ENCODE peak calls at places on chromosome 10, in five cellular contexts. One of them, this sample, is unnamed.

GRCh38 chr10:82267014-82267413 is 392.0 kb downstream of the NRG3 start:
- DNase-seq in right lobe of liver: no peak
- DNase-seq in NB4: no peak
- DNase-seq in HCT116: no peak
- DNase-seq in prostate gland: no peak
- DNase-seq in this sample: no peak

GRCh38 chr10:13991353-13991752 is 339.4 kb downstream of the FRMD4A start:
- DNase-seq in right lobe of liver: no peak
- DNase-seq in NB4: no peak
- DNase-seq in HCT116: no peak
- DNase-seq in prostate gland: peak
- DNase-seq in this sample: no peak

GRCh38 chr10:11335167-11335652 is 276.2 kb downstream of the USP6NL start:
- DNase-seq in right lobe of liver: no peak
- DNase-seq in NB4: peak
- DNase-seq in HCT116: no peak
- DNase-seq in prostate gland: no peak
- DNase-seq in this sample: no peak

GRCh38 chr10:88908194-88908593 is 28.1 kb downstream of the STAMBPL1 start:
- DNase-seq in right lobe of liver: no peak
- DNase-seq in NB4: no peak
- DNase-seq in HCT116: no peak
- DNase-seq in prostate gland: no peak
- DNase-seq in this sample: no peak

GRCh38 chr10:11702264-11702663 is 39.9 kb upstream of the ECHDC3 start:
- DNase-seq in right lobe of liver: no peak
- DNase-seq in NB4: no peak
- DNase-seq in HCT116: no peak
- DNase-seq in prostate gland: no peak
- DNase-seq in this sample: no peak

GRCh38 chr10:1550291-1550595 is 187.1 kb downstream of the ADARB2 start:
- DNase-seq in right lobe of liver: no peak
- DNase-seq in NB4: no peak
- DNase-seq in HCT116: no peak
- DNase-seq in prostate gland: no peak
- DNase-seq in this sample: no peak

GRCh38 chr10:80664071-80664680 is 126.5 kb downstream of the SH2D4B start:
- DNase-seq in right lobe of liver: peak
- DNase-seq in NB4: peak
- DNase-seq in HCT116: peak
- DNase-seq in prostate gland: peak
- DNase-seq in this sample: peak

GRCh38 chr10:14508725-14509124 is 178.0 kb upstream of the FRMD4A start:
- DNase-seq in right lobe of liver: no peak
- DNase-seq in NB4: no peak
- DNase-seq in HCT116: no peak
- DNase-seq in prostate gland: no peak
- DNase-seq in this sample: no peak

GRCh38 chr10:3544561-3544960 is 240.4 kb downstream of the KLF6 start:
- DNase-seq in right lobe of liver: no peak
- DNase-seq in NB4: no peak
- DNase-seq in HCT116: no peak
- DNase-seq in prostate gland: no peak
- DNase-seq in this sample: no peak

GRCh38 chr10:5944389-5945202 is 32.7 kb downstream of the IL15RA start:
- DNase-seq in right lobe of liver: no peak
- DNase-seq in NB4: no peak
- DNase-seq in HCT116: peak
- DNase-seq in prostate gland: peak
- DNase-seq in this sample: peak

GRCh38 chr10:2925631-2926030 is 141.7 kb upstream of the PFKP start:
- DNase-seq in right lobe of liver: no peak
- DNase-seq in NB4: peak
- DNase-seq in HCT116: no peak
- DNase-seq in prostate gland: peak
- DNase-seq in this sample: no peak

GRCh38 chr10:26741368-26741767 is 43.9 kb downstream of the PDSS1 start:
- DNase-seq in right lobe of liver: no peak
- DNase-seq in NB4: no peak
- DNase-seq in HCT116: no peak
- DNase-seq in prostate gland: no peak
- DNase-seq in this sample: no peak

GRCh38 chr10:89115876-89116627 is 91.1 kb downstream of the CH25H start:
- DNase-seq in right lobe of liver: no peak
- DNase-seq in NB4: peak
- DNase-seq in HCT116: peak
- DNase-seq in prostate gland: no peak
- DNase-seq in this sample: peak

GRCh38 chr10:3738855-3739350 is 46.1 kb downstream of the KLF6 start:
- DNase-seq in right lobe of liver: no peak
- DNase-seq in NB4: no peak
- DNase-seq in HCT116: no peak
- DNase-seq in prostate gland: no peak
- DNase-seq in this sample: no peak

GRCh38 chr10:7886056-7886455 is 67.8 kb downstream of the TAF3 start:
- DNase-seq in right lobe of liver: no peak
- DNase-seq in NB4: no peak
- DNase-seq in HCT116: no peak
- DNase-seq in prostate gland: no peak
- DNase-seq in this sample: no peak

GRCh38 chr10:91514684-91515253 is 104.6 kb downstream of the HECTD2 start:
- DNase-seq in right lobe of liver: no peak
- DNase-seq in NB4: no peak
- DNase-seq in HCT116: no peak
- DNase-seq in prostate gland: no peak
- DNase-seq in this sample: no peak

GRCh38 chr10:34689053-34689452 is 126.0 kb downstream of the PARD3 start:
- DNase-seq in right lobe of liver: no peak
- DNase-seq in NB4: no peak
- DNase-seq in HCT116: no peak
- DNase-seq in prostate gland: no peak
- DNase-seq in this sample: no peak

GRCh38 chr10:17737021-17737965 is 14.7 kb upstream of the TMEM236 start:
- DNase-seq in right lobe of liver: no peak
- DNase-seq in NB4: peak
- DNase-seq in HCT116: no peak
- DNase-seq in prostate gland: no peak
- DNase-seq in this sample: no peak

GRCh38 chr10:16441106-16441850 is 4.5 kb downstream of the PTER start:
- DNase-seq in right lobe of liver: no peak
- DNase-seq in NB4: no peak
- DNase-seq in HCT116: no peak
- DNase-seq in prostate gland: no peak
- DNase-seq in this sample: no peak

GRCh38 chr10:16445770-16446469 is 9.1 kb downstream of the PTER start:
- DNase-seq in right lobe of liver: no peak
- DNase-seq in NB4: no peak
- DNase-seq in HCT116: no peak
- DNase-seq in prostate gland: no peak
- DNase-seq in this sample: no peak

GRCh38 chr10:16440396-16441105 is 3.7 kb downstream of the PTER start:
- DNase-seq in right lobe of liver: no peak
- DNase-seq in NB4: no peak
- DNase-seq in HCT116: no peak
- DNase-seq in prostate gland: peak
- DNase-seq in this sample: no peak

GRCh38 chr10:16439294-16439693 is 2.5 kb downstream of the PTER start:
- DNase-seq in right lobe of liver: no peak
- DNase-seq in NB4: peak
- DNase-seq in HCT116: no peak
- DNase-seq in prostate gland: no peak
- DNase-seq in this sample: no peak

GRCh38 chr10:16442914-16443313 is 6.1 kb downstream of the PTER start:
- DNase-seq in right lobe of liver: no peak
- DNase-seq in NB4: no peak
- DNase-seq in HCT116: no peak
- DNase-seq in prostate gland: no peak
- DNase-seq in this sample: no peak
- TF ChIP-seq POLR2A in right lobe of liver: no peak
- TF ChIP-seq POLR2A in NB4: no peak
- TF ChIP-seq POLR2A in HCT116: no peak
- TF ChIP-seq POLR2A in prostate gland: no peak
- TF ChIP-seq POLR2A in this sample: no peak

GRCh38 chr10:131900350-131901152 is at the start of gene PPP2R2D:
- DNase-seq in right lobe of liver: peak
- DNase-seq in NB4: peak
- DNase-seq in HCT116: peak
- DNase-seq in prostate gland: peak
- DNase-seq in this sample: peak
- TF ChIP-seq POLR2A in right lobe of liver: peak
- TF ChIP-seq POLR2A in NB4: peak
- TF ChIP-seq POLR2A in HCT116: peak
- TF ChIP-seq POLR2A in prostate gland: peak
- TF ChIP-seq POLR2A in this sample: no peak

DNA sequence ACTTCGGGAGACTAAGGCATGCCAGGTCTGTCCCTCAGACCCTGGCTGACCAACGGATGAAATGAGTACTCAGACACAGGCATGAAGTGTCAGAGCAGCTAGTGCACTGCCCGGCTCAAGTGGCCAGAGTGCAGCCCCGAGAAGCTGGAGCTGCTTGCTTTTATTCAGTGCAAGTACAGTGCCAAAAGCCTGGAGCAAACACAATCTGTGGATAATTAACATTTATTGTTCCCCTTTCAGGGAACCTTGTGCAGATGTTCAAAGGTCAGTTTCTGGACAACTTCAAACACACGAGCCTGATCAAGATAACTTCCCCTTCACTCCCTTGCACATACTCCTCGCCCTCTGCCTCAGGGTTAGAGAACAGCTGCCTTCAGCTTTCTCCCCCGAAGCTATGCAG is 7.9 kb upstream of the ATE1 start:
- DNase-seq in right lobe of liver: peak
- DNase-seq in NB4: peak
- DNase-seq in HCT116: no peak
- DNase-seq in prostate gland: no peak
- DNase-seq in this sample: no peak
- TF ChIP-seq POLR2A in right lobe of liver: no peak
- TF ChIP-seq POLR2A in NB4: no peak
- TF ChIP-seq POLR2A in HCT116: no peak
- TF ChIP-seq POLR2A in prostate gland: no peak
- TF ChIP-seq POLR2A in this sample: no peak

GRCh38 chr10:70145666-70146488 is 623 bp downstream of the TYSND1 start:
- DNase-seq in right lobe of liver: peak
- DNase-seq in NB4: peak
- DNase-seq in HCT116: no peak
- DNase-seq in prostate gland: peak
- DNase-seq in this sample: peak
- TF ChIP-seq POLR2A in right lobe of liver: no peak
- TF ChIP-seq POLR2A in NB4: peak
- TF ChIP-seq POLR2A in HCT116: no peak
- TF ChIP-seq POLR2A in prostate gland: no peak
- TF ChIP-seq POLR2A in this sample: no peak

This sample was measured in H54.